ENCODE peak calls at places on chromosomes 3 and 15, in six cellular contexts. G, A, Y, M, Q and R are unnamed samples.

GRCh38 chr3:31861839-31862238 is 119.2 kb downstream of the OSBPL10 start:
- DNase-seq in Y (no peak), M (no peak), Q (no peak), G (no peak), A (no peak), R (no peak)

GRCh38 chr15:81945014-81945615 is 100.7 kb downstream of the MEX3B start:
- DNase-seq in A (no peak), M (no peak), Q (no peak), Y (no peak), G (peak), R (no peak)

GRCh38 chr3:12413721-12414255 is 70.5 kb upstream of the TSEN2 start:
- DNase-seq in M (peak), G (no peak), Q (no peak), A (no peak), Y (no peak), R (peak)

GRCh38 chr3:102068327-102068726 is 219.0 kb downstream of the NFKBIZ start:
- DNase-seq in Q (no peak), A (no peak), G (no peak), Y (no peak), M (no peak), R (peak)

GRCh38 chr15:41546846-41547786 is 3.1 kb upstream of the RPAP1 start:
- DNase-seq in G (peak), M (no peak), A (no peak), Q (no peak), Y (no peak), R (no peak)

GRCh38 chr3:128788268-128788869 is 62.4 kb downstream of the RAB7A start:
- DNase-seq in Y (no peak), G (no peak), Q (no peak), M (no peak), A (no peak), R (no peak)

GRCh38 chr3:149179225-149179624 is 42.4 kb downstream of the CP start:
- DNase-seq in G (no peak), Y (no peak), A (no peak), Q (no peak), M (no peak), R (peak)

GRCh38 chr3:170622369-170623159 is 36.7 kb upstream of the SLC7A14 start:
- DNase-seq in Q (no peak), G (peak), A (no peak), Y (no peak), M (no peak), R (no peak)

GRCh38 chr3:13932578-13933295 is 52.9 kb upstream of the WNT7A start:
- DNase-seq in A (no peak), M (no peak), Y (no peak), Q (no peak), G (peak), R (no peak)

GRCh38 chr3:107199962-107200465 is 177.2 kb upstream of the CCDC54 start:
- DNase-seq in Q (no peak), G (no peak), A (no peak), Y (no peak), M (no peak), R (no peak)

GRCh38 chr3:31265646-31266423 is 266.9 kb upstream of the STT3B start:
- DNase-seq in A (no peak), G (no peak), M (peak), Q (no peak), Y (no peak), R (peak)

GRCh38 chr15:81024891-81025290 is 24.2 kb downstream of the TLNRD1 start:
- DNase-seq in Q (no peak), Y (no peak), G (no peak), M (peak), A (no peak), R (no peak)

GRCh38 chr3:72814308-72814707 is 33.9 kb downstream of the SHQ1 start:
- DNase-seq in Q (no peak), M (no peak), G (no peak), Y (no peak), A (no peak), R (no peak)

GRCh38 chr3:108319428-108320053 is 23.2 kb downstream of the HHLA2 start:
- DNase-seq in A (no peak), Y (no peak), G (no peak), Q (no peak), M (no peak), R (no peak)

GRCh38 chr3:71160800-71161546 is 422.6 kb downstream of the FOXP1 start:
- DNase-seq in A (no peak), Y (no peak), G (no peak), M (no peak), Q (no peak), R (no peak)

GRCh38 chr3:147406255-147407023 is at the start of gene ZIC4:
- DNase-seq in Q (no peak), M (no peak), G (no peak), A (no peak), Y (no peak), R (no peak)

GRCh38 chr3:149949181-149949580 is 21.5 kb downstream of the PFN2 start:
- DNase-seq in A (no peak), Q (no peak), G (no peak), M (no peak), Y (no peak), R (no peak)

GRCh38 chr3:70861234-70861633 is 548.8 kb upstream of the MDFIC2 start:
- DNase-seq in A (no peak), Q (no peak), M (no peak), G (no peak), Y (no peak), R (no peak)

GRCh38 chr15:88274534-88275460 is 18.3 kb upstream of the NTRK3 start:
- DNase-seq in Q (no peak), Y (peak), G (peak), M (peak), A (peak), R (peak)

GRCh38 chr3:42078686-42079085 is 12.5 kb upstream of the TRAK1 start:
- DNase-seq in M (no peak), A (no peak), Q (no peak), G (no peak), Y (no peak), R (no peak)

GRCh38 chr15:45594835-45595530 is 7.8 kb downstream of the BLOC1S6 start:
- DNase-seq in M (no peak), G (no peak), A (no peak), Q (no peak), Y (no peak), R (no peak)

GRCh38 chr15:77646104-77646694 is 13.5 kb upstream of the LINGO1 start:
- DNase-seq in G (no peak), M (no peak), A (no peak), Q (no peak), Y (no peak), R (no peak)

GRCh38 chr15:40762919-40763800 is 708 bp upstream of the GCHFR start:
- DNase-seq in Y (no peak), G (peak), Q (no peak), M (no peak), A (peak), R (peak)

GRCh38 chr3:49158792-49159191 is 7.3 kb downstream of the CCDC71 start:
- DNase-seq in Y (no peak), A (no peak), M (no peak), G (no peak), Q (no peak), R (no peak)

GRCh38 chr3:76500746-76501275 is 539.1 kb upstream of the ROBO2 start:
- DNase-seq in A (no peak), Q (no peak), Y (no peak), G (no peak), M (no peak), R (no peak)

GRCh38 chr3:129313983-129314756 is 35.5 kb downstream of the HMCES start:
- DNase-seq in A (peak), G (peak), Q (no peak), Y (no peak), M (peak), R (no peak)

GRCh38 chr3:50165388-50166308 is 10.5 kb downstream of the SEMA3F start:
- DNase-seq in Q (no peak), M (no peak), Y (no peak), A (no peak), G (no peak), R (peak)

GRCh38 chr3:184561329-184562145 is at the start of gene EPHB3:
- DNase-seq in Q (peak), M (peak), G (peak), Y (peak), A (peak), R (peak)

GRCh38 chr3:197023241-197023997 is 6.2 kb downstream of the MELTF start:
- DNase-seq in M (peak), G (no peak), Y (no peak), Q (peak), A (no peak), R (no peak)

GRCh38 chr3:141240290-141241247 is 8.9 kb downstream of the PXYLP1 start:
- DNase-seq in Y (no peak), A (no peak), Q (no peak), M (peak), G (peak), R (no peak)

GRCh38 chr3:160686955-160687535 is 10.1 kb downstream of the ARL14 start:
- DNase-seq in A (peak), M (peak), G (peak), Y (no peak), Q (no peak), R (peak)
- TF ChIP-seq MYC in A (no peak), M (no peak), G (no peak), Y (no peak), Q (no peak), R (no peak)

GRCh38 chr3:46660543-46661523 is 32.6 kb downstream of the ALS2CL start:
- DNase-seq in Q (no peak), M (peak), A (no peak), Y (no peak), G (no peak), R (no peak)
- TF ChIP-seq MYC in Q (no peak), M (no peak), A (no peak), Y (no peak), G (no peak), R (no peak)

DNA sequence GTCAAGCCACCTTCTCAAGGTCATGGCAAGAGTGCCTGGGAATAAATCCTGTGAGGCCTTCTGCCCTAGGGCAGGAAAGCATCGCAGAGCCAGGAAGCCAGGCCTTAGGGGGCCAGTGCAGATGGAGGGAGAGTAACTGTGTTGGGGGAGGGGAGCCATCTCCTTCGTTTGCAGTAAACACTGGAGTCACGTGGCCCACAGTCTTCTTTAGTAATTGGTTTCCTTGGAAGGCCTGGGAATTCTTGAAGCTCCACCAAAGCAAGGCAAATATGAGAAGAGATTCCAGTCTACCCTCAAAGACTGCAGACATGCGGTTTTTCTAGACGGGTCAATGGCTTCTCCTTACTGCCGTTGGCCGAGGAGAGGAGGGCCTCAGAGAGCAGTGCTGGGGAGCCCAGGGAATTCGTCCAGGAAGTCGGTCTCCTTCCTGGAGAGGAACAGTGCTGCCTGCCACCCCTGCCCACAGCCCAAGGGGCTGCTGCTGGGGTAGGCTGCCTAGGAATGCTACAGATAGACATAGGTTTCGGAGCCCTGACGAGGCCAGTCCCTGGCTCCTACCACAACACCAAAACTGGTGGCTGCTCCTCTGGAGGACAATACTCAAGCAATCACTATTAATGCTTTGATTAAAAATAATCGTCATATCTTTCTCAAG is 30.6 kb downstream of the ANP32A start:
- DNase-seq in M (no peak), Y (no peak), Q (no peak), A (no peak), G (no peak), R (peak)
- TF ChIP-seq MYC in M (no peak), Y (no peak), Q (no peak), A (no peak), G (no peak), R (no peak)

DNA sequence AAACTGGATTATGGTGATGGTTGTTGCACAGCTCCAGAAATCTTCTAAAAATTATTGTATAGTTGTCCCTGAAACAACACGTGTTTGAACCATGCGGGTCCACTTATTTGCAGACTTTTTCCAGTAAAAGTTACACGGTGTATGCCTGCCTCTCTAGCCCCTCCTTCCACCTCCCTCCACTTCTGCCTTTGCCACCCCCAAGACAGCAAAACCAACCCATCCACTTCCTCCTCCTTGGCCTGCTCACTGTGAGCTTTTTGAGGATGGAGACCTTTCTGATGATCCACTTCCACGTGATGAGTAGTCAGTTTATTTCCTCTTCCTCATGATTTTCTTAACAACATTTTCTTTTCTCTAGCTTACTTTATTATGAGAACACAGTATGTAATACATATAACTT is 5.4 kb downstream of the CYFIP1 start:
- DNase-seq in G (no peak), A (no peak), Q (no peak), Y (no peak), M (peak), R (no peak)
- TF ChIP-seq MYC in G (no peak), A (no peak), Q (no peak), Y (no peak), M (no peak), R (no peak)

GRCh38 chr3:33392703-33393125 is 47.5 kb downstream of the UBP1 start:
- DNase-seq in A (no peak), M (no peak), Y (peak), Q (no peak), G (no peak), R (peak)

GRCh38 chr3:33391255-33391995 is 48.8 kb downstream of the UBP1 start:
- DNase-seq in Q (no peak), A (no peak), Y (no peak), G (no peak), M (no peak), R (no peak)

GRCh38 chr3:33392144-33392543 is 48.1 kb downstream of the UBP1 start:
- DNase-seq in Q (no peak), A (no peak), M (no peak), G (no peak), Y (no peak), R (no peak)

GRCh38 chr3:33395900-33396299 is 44.3 kb downstream of the UBP1 start:
- DNase-seq in A (no peak), Y (no peak), G (no peak), M (no peak), Q (no peak), R (no peak)

DNA sequence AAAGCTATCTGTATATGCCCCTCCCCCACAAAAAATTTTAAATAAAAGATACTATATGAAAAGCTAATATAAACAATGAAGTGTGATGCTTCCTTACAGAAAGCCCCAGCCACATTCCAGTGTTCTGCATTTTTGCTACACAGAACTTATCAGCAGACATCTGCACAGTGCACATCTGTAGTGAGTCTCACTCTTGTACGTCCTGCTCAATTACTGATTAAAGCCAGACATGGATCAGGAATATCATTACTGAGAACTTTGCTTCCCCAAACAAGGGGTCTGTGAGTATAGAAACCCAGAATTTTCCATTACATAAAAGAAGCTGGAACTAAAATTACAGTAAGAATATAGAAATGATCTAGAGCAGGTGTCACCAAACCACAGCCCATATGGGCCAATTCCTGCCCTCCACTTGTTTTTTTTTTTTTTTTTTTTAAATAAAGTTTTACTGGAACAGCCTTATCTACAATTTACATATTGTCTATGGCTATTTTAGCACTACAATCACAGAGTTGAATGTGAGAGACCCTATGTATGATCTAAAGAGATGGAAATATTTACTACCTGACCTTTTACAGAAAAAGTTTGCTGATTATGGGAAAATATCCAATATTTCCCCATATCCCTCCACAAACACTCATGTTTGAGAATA is 45.7 kb downstream of the UBP1 start:
- DNase-seq in M (no peak), A (no peak), Y (no peak), G (no peak), Q (no peak), R (no peak)
- TF ChIP-seq MYC in M (no peak), A (no peak), Y (no peak), G (no peak), Q (no peak), R (no peak)